ENCODE peak calls at places on chromosome 6, in seven cellular contexts. R is NCI-H1105, F is right lobe of liver, W is kidney, J is GM13976, T is lung microvascular endothelial cell, Q is HEK293T. Z is an unnamed sample.

GRCh38 chr6:29011276-29011734 is 6.2 kb upstream of the ZNF311 start:
- DNase-seq in J (peak), Q (no peak), F (no peak), R (peak), T (peak), W (peak), Z (peak)

GRCh38 chr6:14975124-14975815 is 270.6 kb upstream of the JARID2 start:
- DNase-seq in R (no peak), W (no peak), T (peak), F (no peak), J (no peak), Q (no peak), Z (no peak)

GRCh38 chr6:15431762-15432495 is 186.1 kb downstream of the JARID2 start:
- DNase-seq in R (no peak), J (no peak), W (no peak), Q (no peak), F (no peak), T (no peak), Z (no peak)

GRCh38 chr6:33417127-33417902 is 592 bp downstream of the CUTA start:
- DNase-seq in F (no peak), J (no peak), R (no peak), T (peak), W (peak), Q (no peak), Z (peak)

GRCh38 chr6:8102122-8102958 is at the start of gene EEF1E1:
- DNase-seq in F (peak), W (peak), J (peak), R (peak), Q (peak), T (peak), Z (peak)

GRCh38 chr6:169251371-169251802 is 2.3 kb downstream of the THBS2 start:
- DNase-seq in T (no peak), W (no peak), J (no peak), R (no peak), F (peak), Q (no peak), Z (no peak)

GRCh38 chr6:137784583-137784982 is 82.5 kb upstream of the TNFAIP3 start:
- DNase-seq in J (no peak), R (no peak), Q (no peak), F (no peak), T (no peak), W (no peak), Z (no peak)

GRCh38 chr6:44787254-44787844 is 399.8 kb downstream of the CDC5L start:
- DNase-seq in W (no peak), Q (no peak), J (no peak), F (no peak), T (no peak), R (no peak), Z (no peak)

GRCh38 chr6:106422551-106422950 is 62.0 kb downstream of the CRYBG1 start:
- DNase-seq in J (no peak), Q (no peak), F (no peak), R (no peak), T (no peak), W (no peak), Z (no peak)

GRCh38 chr6:12749531-12750379 is 33.2 kb downstream of the PHACTR1 start:
- DNase-seq in T (no peak), J (no peak), Q (no peak), W (no peak), R (peak), F (no peak), Z (no peak)

GRCh38 chr6:134190883-134191282 is 127.0 kb downstream of the SGK1 start:
- DNase-seq in F (no peak), R (no peak), Q (no peak), J (no peak), W (no peak), T (no peak), Z (no peak)

GRCh38 chr6:134802426-134803058 is 147.4 kb downstream of the ALDH8A1 start:
- DNase-seq in R (no peak), W (no peak), Q (no peak), F (no peak), J (no peak), T (no peak), Z (no peak)

GRCh38 chr6:81864124-81864523 is 111.6 kb upstream of the TENT5A start:
- DNase-seq in T (no peak), F (no peak), R (no peak), J (no peak), W (no peak), Q (no peak), Z (no peak)

GRCh38 chr6:14016432-14016831 is 91.7 kb downstream of the RNF182 start:
- DNase-seq in R (no peak), F (no peak), J (no peak), T (no peak), Q (no peak), W (no peak), Z (no peak)

GRCh38 chr6:169887529-169888140 is 136.2 kb downstream of the ERMARD start:
- DNase-seq in R (no peak), J (no peak), F (no peak), W (no peak), T (no peak), Q (no peak), Z (no peak)

GRCh38 chr6:149334682-149335160 is 17.2 kb downstream of the TAB2 start:
- DNase-seq in T (peak), Q (no peak), J (no peak), R (no peak), F (no peak), W (no peak), Z (peak)

GRCh38 chr6:77097940-77098339 is 365.4 kb downstream of the HTR1B start:
- DNase-seq in Q (no peak), W (no peak), F (no peak), R (no peak), T (no peak), J (no peak), Z (no peak)

GRCh38 chr6:136992113-136992512 is 52.7 kb downstream of the IL20RA start:
- DNase-seq in R (no peak), Q (no peak), T (no peak), W (no peak), F (no peak), J (no peak), Z (no peak)

GRCh38 chr6:149429427-149430360 is 29.6 kb downstream of the SUMO4 start:
- DNase-seq in F (no peak), J (no peak), W (no peak), T (no peak), R (no peak), Q (no peak), Z (no peak)

GRCh38 chr6:145948878-145949613 is 15.1 kb downstream of the SHPRH start:
- DNase-seq in R (no peak), W (no peak), F (no peak), J (no peak), Q (no peak), T (no peak), Z (no peak)

GRCh38 chr6:110341671-110342304 is 16.4 kb downstream of the METTL24 start:
- DNase-seq in R (no peak), Q (peak), W (no peak), T (peak), F (no peak), J (no peak), Z (no peak)

GRCh38 chr6:143141442-143141841 is 80.8 kb downstream of the AIG1 start:
- DNase-seq in R (no peak), J (no peak), T (no peak), F (no peak), W (no peak), Q (no peak), Z (no peak)

GRCh38 chr6:14035448-14035847 is 82.1 kb upstream of the CD83 start:
- DNase-seq in Q (no peak), F (no peak), W (no peak), J (no peak), T (no peak), R (no peak), Z (no peak)

GRCh38 chr6:8743146-8743745 is 307.9 kb upstream of the SLC35B3 start:
- DNase-seq in Q (no peak), J (peak), R (no peak), F (no peak), T (no peak), W (no peak), Z (no peak)

GRCh38 chr6:90131614-90132423 is 164.8 kb downstream of the BACH2 start:
- DNase-seq in J (no peak), Q (no peak), F (no peak), R (no peak), T (no peak), W (no peak), Z (no peak)

GRCh38 chr6:134014588-134015137 is 37.8 kb downstream of the SLC2A12 start:
- DNase-seq in J (no peak), F (no peak), R (no peak), Q (no peak), T (no peak), W (no peak), Z (no peak)

GRCh38 chr6:143614270-143614669 is 63.5 kb upstream of the PHACTR2 start:
- DNase-seq in W (no peak), F (no peak), Q (no peak), T (no peak), R (no peak), J (no peak), Z (no peak)

GRCh38 chr6:98823845-98824162 is 10.6 kb upstream of the POU3F2 start:
- DNase-seq in T (no peak), R (no peak), F (no peak), W (no peak), Q (peak), J (no peak), Z (no peak)

GRCh38 chr6:170448745-170449144 is 104.4 kb downstream of the PSMB1 start:
- DNase-seq in J (no peak), W (no peak), T (no peak), Q (no peak), F (no peak), R (no peak), Z (no peak)

GRCh38 chr6:168040856-168041496 is 38.0 kb downstream of the FRMD1 start:
- DNase-seq in F (no peak), Q (no peak), J (no peak), R (no peak), W (no peak), T (no peak), Z (no peak)

GRCh38 chr6:13407709-13408695 is 79.4 kb downstream of the GFOD1 start:
- DNase-seq in Q (no peak), T (no peak), R (no peak), W (no peak), F (peak), J (no peak), Z (no peak)

Z was measured in dermis microvascular lymphatic vessel endothelial cell.